ENCODE peak calls at places on chromosomes 13 and 19, in six cellular contexts. F, Q, E, A, Y and I are unnamed samples.

GRCh38 chr13:97015661-97016350 is 21.5 kb upstream of the OXGR1 start:
- DNase-seq in F (no peak), Q (no peak), E (no peak), A (no peak), Y (no peak), I (no peak)

GRCh38 chr13:98141938-98142426 is 912 bp upstream of the FARP1 start:
- DNase-seq in F (peak), Q (no peak), E (peak), A (peak), Y (peak), I (no peak)

GRCh38 chr13:46593403-46593802 is 40.4 kb downstream of the LRCH1 start:
- DNase-seq in F (no peak), Q (no peak), E (no peak), A (no peak), Y (no peak), I (no peak)

GRCh38 chr13:23433171-23434153 is at the start of gene SACS:
- DNase-seq in F (peak), Q (no peak), E (no peak), A (peak), Y (peak), I (no peak)

GRCh38 chr19:5799247-5800241 is 5.3 kb upstream of the NRTN start:
- DNase-seq in F (no peak), Q (no peak), E (no peak), A (peak), Y (no peak), I (no peak)

GRCh38 chr13:74210693-74211393 is 76.6 kb upstream of the KLF12 start:
- DNase-seq in F (no peak), Q (peak), E (no peak), A (no peak), Y (no peak), I (no peak)

GRCh38 chr19:7349961-7350711 is 1.4 kb downstream of the ARHGEF18 start:
- DNase-seq in F (peak), Q (no peak), E (no peak), A (no peak), Y (no peak), I (no peak)

GRCh38 chr13:45368571-45368970 is 27.6 kb upstream of the TPT1 start:
- DNase-seq in F (no peak), Q (no peak), E (no peak), A (no peak), Y (no peak), I (no peak)

GRCh38 chr13:75633285-75633684 is 2.8 kb upstream of the LMO7 start:
- DNase-seq in F (no peak), Q (peak), E (no peak), A (no peak), Y (no peak), I (no peak)

GRCh38 chr19:10701955-10702307 is 692 bp downstream of the QTRT1 start:
- DNase-seq in F (no peak), Q (no peak), E (no peak), A (no peak), Y (no peak), I (no peak)

GRCh38 chr13:106176103-106176502 is 359.4 kb downstream of the EFNB2 start:
- DNase-seq in F (no peak), Q (peak), E (no peak), A (no peak), Y (no peak), I (no peak)

GRCh38 chr13:20567881-20568528 is 1.0 kb downstream of the IFT88 start:
- DNase-seq in F (no peak), Q (no peak), E (no peak), A (peak), Y (no peak), I (no peak)

GRCh38 chr13:29361716-29362115 is 233.8 kb downstream of the SLC7A1 start:
- DNase-seq in F (no peak), Q (no peak), E (no peak), A (peak), Y (no peak), I (no peak)

GRCh38 chr19:47523473-47523872 is 8.6 kb upstream of the NAPA start:
- DNase-seq in F (no peak), Q (no peak), E (no peak), A (no peak), Y (no peak), I (no peak)

GRCh38 chr13:114111577-114111976 is 20.8 kb downstream of the RASA3 start:
- DNase-seq in F (peak), Q (no peak), E (peak), A (peak), Y (no peak), I (no peak)

GRCh38 chr13:80040219-80040976 is 300.5 kb downstream of the SPRY2 start:
- DNase-seq in F (no peak), Q (peak), E (no peak), A (no peak), Y (no peak), I (peak)

GRCh38 chr13:33873251-33873908 is 55.4 kb downstream of the RFC3 start:
- DNase-seq in F (no peak), Q (no peak), E (no peak), A (no peak), Y (no peak), I (no peak)

GRCh38 chr19:49546825-49547565 is 19.2 kb downstream of the RCN3 start:
- DNase-seq in F (peak), Q (no peak), E (no peak), A (peak), Y (peak), I (peak)

GRCh38 chr19:5621311-5621944 is 1.1 kb downstream of the SAFB2 start:
- DNase-seq in F (peak), Q (no peak), E (no peak), A (peak), Y (peak), I (no peak)

GRCh38 chr13:31042501-31043165 is 110.2 kb downstream of the TEX26 start:
- DNase-seq in F (no peak), Q (no peak), E (no peak), A (no peak), Y (no peak), I (no peak)

GRCh38 chr13:31043891-31044657 is 111.6 kb downstream of the TEX26 start:
- DNase-seq in F (peak), Q (no peak), E (peak), A (peak), Y (peak), I (no peak)

GRCh38 chr13:31046711-31047279 is 114.3 kb downstream of the TEX26 start:
- DNase-seq in F (peak), Q (no peak), E (peak), A (no peak), Y (no peak), I (peak)

GRCh38 chr13:31045621-31046081 is 113.2 kb downstream of the TEX26 start:
- DNase-seq in F (peak), Q (peak), E (peak), A (peak), Y (no peak), I (peak)

DNA sequence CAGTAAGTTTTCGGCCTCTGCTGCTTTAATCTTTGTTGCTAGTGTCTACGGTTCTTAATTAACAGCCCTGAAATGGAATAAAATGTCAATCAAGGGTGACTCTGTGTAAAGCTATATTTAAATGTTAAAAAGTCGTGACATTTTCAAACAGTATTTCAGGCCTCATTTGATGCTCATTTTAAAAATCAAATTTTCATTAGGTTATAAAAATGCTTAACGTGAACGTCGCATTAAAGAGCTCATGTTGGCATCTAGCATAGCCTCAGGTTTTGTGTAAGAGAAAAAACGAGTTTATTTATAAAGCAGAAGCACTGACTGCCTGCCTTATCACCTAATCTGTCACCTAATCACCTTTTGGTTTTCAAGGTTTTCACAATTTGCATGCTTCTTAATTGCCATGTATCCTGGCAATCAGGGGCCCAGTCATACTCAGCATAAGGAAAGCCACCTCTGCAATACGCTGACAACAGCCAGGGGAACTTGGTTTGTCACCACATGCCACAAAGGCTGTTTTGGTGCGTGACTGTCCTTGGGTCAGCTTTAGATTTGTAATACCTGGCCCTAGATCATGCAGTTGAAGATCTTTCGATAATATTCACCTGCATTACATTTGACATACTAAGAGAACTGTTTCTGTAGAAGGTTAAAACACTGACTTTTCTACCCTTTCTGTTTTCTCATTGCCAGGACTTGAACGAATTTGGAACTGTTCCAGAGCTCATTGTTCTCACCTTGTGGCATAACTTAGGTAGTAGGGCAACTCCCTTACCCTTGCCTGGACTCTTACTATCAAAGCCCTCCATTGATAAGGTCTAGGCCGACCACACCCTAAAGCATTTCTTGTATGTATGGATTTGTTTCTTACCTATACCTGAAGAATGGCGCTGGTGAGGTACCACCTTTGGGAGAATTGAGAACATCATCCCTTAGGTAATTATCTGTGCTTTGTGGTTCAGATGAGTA is 112.5 kb downstream of the TEX26 start:
- DNase-seq in F (no peak), Q (no peak), E (no peak), A (no peak), Y (no peak), I (no peak)
- TF ChIP-seq CTCF in F (no peak), Q (no peak), E (no peak), A (no peak), Y (peak), I (no peak)

DNA sequence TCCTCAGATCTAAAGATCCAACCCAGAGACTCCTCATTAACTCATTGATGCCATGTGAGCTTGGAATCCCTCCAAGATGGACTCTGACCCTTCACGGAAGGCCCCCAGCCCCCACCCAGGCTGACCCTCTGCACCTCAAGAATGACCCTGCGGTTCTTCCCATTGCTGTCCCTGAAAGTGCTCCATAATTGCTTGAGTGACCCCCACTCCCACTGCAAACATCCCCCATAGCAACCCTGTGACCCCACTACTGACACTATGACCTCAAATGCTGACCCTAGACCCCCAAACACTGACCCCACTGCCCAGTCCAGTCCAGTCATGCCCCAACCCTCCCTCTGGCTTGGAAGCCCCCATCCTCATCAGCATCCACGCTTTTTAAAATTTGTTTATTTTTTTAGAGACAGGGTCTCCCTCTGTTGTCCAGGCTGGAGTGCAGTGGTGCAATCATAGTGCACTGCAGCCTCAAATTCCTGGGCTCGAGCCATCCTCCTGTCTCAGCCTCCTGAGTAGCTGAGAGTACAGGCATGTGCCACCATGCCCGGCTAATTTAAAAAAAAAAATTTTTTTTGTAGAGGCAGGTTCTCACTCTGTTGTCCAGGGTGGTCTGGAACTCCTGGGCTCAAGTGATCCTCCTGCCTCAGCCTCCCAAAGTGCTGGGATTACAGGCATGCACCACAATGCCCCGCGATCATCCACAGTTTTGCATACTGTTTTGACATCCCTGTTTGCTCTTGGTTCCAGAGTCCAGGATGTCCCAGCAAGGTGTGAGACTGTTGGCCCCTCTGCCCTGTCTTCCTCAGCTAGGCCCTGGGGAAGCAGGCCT is 855 bp downstream of the LYL1 start:
- DNase-seq in F (no peak), Q (no peak), E (no peak), A (no peak), Y (no peak), I (no peak)
- H3K4me3 ChIP-seq in F (peak), Q (peak), E (peak), A (no peak), Y (peak), I (no peak)

DNA sequence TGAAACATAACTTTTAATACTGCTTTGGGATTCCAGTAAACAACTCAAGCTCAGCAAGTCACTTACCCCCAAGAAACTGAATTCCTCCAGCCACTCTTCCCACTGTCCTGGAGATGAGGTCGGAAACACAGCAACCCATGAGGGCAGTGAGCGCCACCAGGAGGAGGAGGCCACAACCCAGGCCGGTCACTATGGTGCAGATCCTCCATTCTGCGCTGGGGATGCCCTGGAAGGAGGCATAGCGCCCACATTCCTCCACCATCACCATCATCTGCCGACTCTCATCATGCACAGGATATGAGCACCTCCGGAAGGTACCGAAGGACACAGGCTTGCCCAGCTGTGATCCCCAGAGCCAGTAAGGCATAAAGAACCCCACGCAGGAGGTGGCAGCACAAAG is 2.2 kb downstream of the LHFPL6 start:
- DNase-seq in F (peak), Q (no peak), E (peak), A (no peak), Y (peak), I (no peak)
- TF ChIP-seq CTCF in F (no peak), Q (peak), E (no peak), A (no peak), Y (peak), I (peak)

DNA sequence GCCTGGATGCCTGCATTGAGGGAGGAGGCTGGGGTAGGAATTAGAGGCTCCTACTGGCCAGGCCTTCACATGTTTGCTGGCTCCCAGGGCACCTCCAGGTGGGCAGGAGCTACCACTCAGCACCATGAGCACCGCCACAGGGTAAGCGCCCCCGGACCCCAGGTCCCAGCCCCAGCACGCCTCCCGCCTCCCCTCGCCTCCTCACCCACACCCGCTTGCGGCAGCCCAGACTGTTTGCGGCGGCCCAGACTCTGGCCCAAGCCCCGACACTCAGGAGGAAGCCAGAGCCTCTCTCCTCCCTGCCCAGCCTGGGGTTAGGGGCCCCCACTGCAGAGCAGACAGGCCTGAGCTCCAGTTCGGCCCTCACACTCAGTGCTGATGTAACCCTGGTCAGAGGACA is 652 bp downstream of the EPS8L1 start:
- DNase-seq in F (no peak), Q (no peak), E (no peak), A (no peak), Y (no peak), I (no peak)
- H3K4me3 ChIP-seq in F (no peak), Q (no peak), E (no peak), A (no peak), Y (no peak), I (no peak)

DNA sequence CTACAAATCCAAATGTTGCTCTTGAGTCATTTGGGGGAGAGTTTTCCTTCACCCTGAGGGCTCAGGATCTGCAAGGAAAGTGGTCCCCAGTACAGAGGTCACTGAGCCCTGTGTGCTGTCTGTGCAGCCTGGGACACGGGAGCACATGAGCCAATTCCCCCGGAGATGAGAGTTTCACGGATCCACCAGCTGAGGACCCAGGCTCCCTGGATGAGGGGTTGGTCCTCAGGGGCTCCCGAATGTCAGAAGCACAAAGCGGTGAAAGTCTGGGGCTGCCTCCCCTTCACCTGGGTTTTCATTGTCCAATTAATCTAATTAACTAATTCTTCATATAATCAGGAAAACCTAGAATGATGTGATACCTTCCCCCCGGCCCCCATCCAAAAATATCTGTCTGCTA is 13.6 kb upstream of the LILRB2 start:
- DNase-seq in F (peak), Q (no peak), E (no peak), A (no peak), Y (no peak), I (no peak)
- TF ChIP-seq CTCF in F (no peak), Q (no peak), E (no peak), A (no peak), Y (no peak), I (no peak)

GRCh38 chr19:2500861-2501260 is 24.9 kb downstream of the GADD45B start:
- DNase-seq in F (no peak), Q (no peak), E (no peak), A (no peak), Y (no peak), I (no peak)
- H3K4me3 ChIP-seq in F (no peak), Q (no peak), E (no peak), A (no peak), Y (no peak), I (no peak)

GRCh38 chr13:24995225-24995804 is 100.6 kb upstream of the PABPC3 start:
- DNase-seq in F (peak), Q (peak), E (no peak), A (peak), Y (no peak), I (no peak)
- TF ChIP-seq CTCF in F (peak), Q (peak), E (peak), A (peak), Y (peak), I (peak)